ENCODE peak calls at places on chromosomes 5 and 9, in nine cellular contexts. A, U, Z, Y, C, S, K, D and L are unnamed samples.

GRCh38 chr9:2502760-2503159 is 118.8 kb upstream of the VLDLR start:
- DNase-seq in A (peak; percentile 35), Z (no peak), C (no peak), S (no peak), U (no peak), K (no peak), D (no peak), Y (no peak), L (no peak)

GRCh38 chr5:169777112-169777511 is 140.0 kb downstream of the DOCK2 start:
- DNase-seq in Z (no peak), Y (peak; percentile 20), A (no peak), S (no peak), K (no peak), C (no peak), D (no peak), U (no peak), L (no peak)

GRCh38 chr5:89128097-89128496 is 245.1 kb upstream of the MEF2C start:
- DNase-seq in A (peak; percentile 1), S (no peak), C (no peak), Z (no peak), Y (no peak), D (no peak), K (no peak), U (no peak), L (no peak)

GRCh38 chr9:113940077-113940476 is 64.0 kb downstream of the ZNF618 start:
- DNase-seq in C (no peak), S (no peak), D (no peak), Z (no peak), A (no peak), U (no peak), Y (no peak), K (no peak), L (no peak)

GRCh38 chr5:40991168-40991980 is 79.8 kb downstream of the MROH2B start:
- DNase-seq in U (no peak), A (peak; percentile 86), Z (peak; percentile 65), S (peak; percentile 29), D (no peak), Y (peak; percentile 75), C (peak; percentile 68), K (peak; percentile 49), L (peak; percentile 43)

GRCh38 chr5:132022737-132023136 is 11.3 kb upstream of the ACSL6 start:
- DNase-seq in D (no peak), U (no peak), K (no peak), Z (no peak), A (no peak), Y (no peak), S (no peak), C (no peak), L (no peak)

GRCh38 chr5:102226321-102226720 is 69.8 kb downstream of the SLCO4C1 start:
- DNase-seq in A (no peak), Z (no peak), S (no peak), D (no peak), U (no peak), Y (no peak), C (no peak), K (no peak), L (no peak)

GRCh38 chr5:65066385-65066784 is 297.7 kb downstream of the CWC27 start:
- DNase-seq in D (no peak), Y (no peak), U (no peak), K (peak; percentile 69), A (no peak), C (no peak), Z (no peak), S (no peak), L (no peak)

GRCh38 chr5:122965111-122965510 is 71.4 kb downstream of the PPIC start:
- DNase-seq in S (no peak), A (no peak), C (no peak), U (no peak), Y (no peak), K (no peak), D (no peak), Z (no peak), L (no peak)

GRCh38 chr5:96691503-96692303 is 29.5 kb downstream of the CAST start:
- DNase-seq in A (peak; percentile 51), Y (no peak), S (peak; percentile 37), K (no peak), Z (no peak), C (no peak), U (no peak), D (no peak), L (no peak)

GRCh38 chr5:73126381-73126780 is 6.0 kb downstream of the TMEM171 start:
- DNase-seq in Y (no peak), U (no peak), D (peak; percentile 68), Z (no peak), S (no peak), C (no peak), A (no peak), K (no peak), L (no peak)

GRCh38 chr9:93724852-93725251 is 148.5 kb downstream of the PHF2 start:
- DNase-seq in C (no peak), D (no peak), Y (no peak), A (no peak), Z (no peak), S (no peak), K (no peak), U (no peak), L (no peak)

GRCh38 chr9:111604054-111604615 is 4.7 kb upstream of the PTGR1 start:
- DNase-seq in Y (no peak), U (no peak), C (no peak), Z (no peak), K (no peak), A (no peak), D (no peak), S (no peak), L (no peak)

GRCh38 chr9:137241490-137242328 is 622 bp downstream of the TUBB4B start:
- DNase-seq in A (peak; percentile 32), S (peak; percentile 79), Z (peak; percentile 77), U (peak; percentile 60), C (peak; percentile 69), Y (peak; percentile 74), D (peak; percentile 64), K (peak; percentile 51), L (peak; percentile 88)

GRCh38 chr5:172498431-172499129 is 44.3 kb upstream of the SH3PXD2B start:
- DNase-seq in Y (no peak), Z (peak; percentile 9), D (no peak), A (no peak), C (peak; percentile 9), U (no peak), K (no peak), S (no peak), L (no peak)

GRCh38 chr9:5633243-5633642 is 4.3 kb downstream of the RIC1 start:
- DNase-seq in Y (no peak), K (no peak), A (peak; percentile 60), S (peak; percentile 45), D (no peak), Z (no peak), U (no peak), C (no peak), L (no peak)

GRCh38 chr5:171299851-171300250 is 9.2 kb upstream of the TLX3 start:
- DNase-seq in S (no peak), A (peak; percentile 52), C (no peak), K (no peak), D (no peak), U (no peak), Y (no peak), Z (no peak), L (no peak)

GRCh38 chr5:2423634-2424033 is 327.8 kb downstream of the IRX2 start:
- DNase-seq in D (no peak), S (no peak), A (no peak), Z (no peak), U (no peak), K (no peak), Y (no peak), C (no peak), L (no peak)

GRCh38 chr9:124725068-124725452 is 46.1 kb downstream of the NR6A1 start:
- DNase-seq in Z (no peak), Y (no peak), S (no peak), D (no peak), A (no peak), C (no peak), K (no peak), U (no peak), L (no peak)

GRCh38 chr9:124721109-124721850 is 49.8 kb downstream of the NR6A1 start:
- DNase-seq in Z (no peak), C (no peak), K (no peak), Y (peak; percentile 57), A (peak; percentile 64), S (no peak), U (no peak), D (no peak), L (no peak)

GRCh38 chr9:124726886-124727285 is 44.2 kb downstream of the NR6A1 start:
- DNase-seq in K (no peak), A (no peak), C (no peak), S (no peak), U (no peak), Y (no peak), Z (no peak), D (no peak), L (no peak)

GRCh38 chr9:124723352-124723751 is 47.8 kb downstream of the NR6A1 start:
- DNase-seq in S (no peak), Z (no peak), C (no peak), K (no peak), Y (no peak), U (no peak), D (no peak), A (no peak), L (no peak)

GRCh38 chr9:124724415-124725067 is 46.6 kb downstream of the NR6A1 start:
- DNase-seq in Y (no peak), S (no peak), Z (no peak), C (no peak), K (no peak), U (no peak), A (no peak), D (no peak), L (no peak)
- H3K27ac ChIP-seq in Y (no peak overlapping the region), S (peak overlapping the region; percentile 28), Z (no peak overlapping the region), C (no peak overlapping the region), K (peak overlapping the region; percentile 22), U (no peak overlapping the region), A (peak overlapping the region; percentile 9), D (no peak overlapping the region), L (no peak overlapping the region)

DNA sequence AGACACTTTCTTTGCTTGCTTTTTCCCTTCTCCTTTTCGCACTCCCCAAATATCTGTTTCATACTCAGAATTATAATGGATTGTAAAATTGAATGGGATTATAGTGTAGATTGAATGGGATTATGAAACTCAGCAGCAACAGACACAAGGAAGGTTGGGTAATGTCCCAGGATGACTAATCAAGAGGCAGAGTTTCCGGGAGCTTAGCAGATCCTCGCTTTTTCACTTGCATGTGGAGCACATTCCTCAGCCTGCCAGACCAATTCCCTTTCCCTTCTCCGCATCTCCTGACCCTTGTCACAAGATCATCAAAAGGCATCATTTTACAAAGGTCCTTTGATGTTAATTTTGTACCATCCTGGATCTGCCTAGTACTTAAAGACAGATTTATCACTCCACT is 55.1 kb upstream of the SLC1A1 start:
- DNase-seq in Y (no peak), K (no peak), U (no peak), C (no peak), D (no peak), A (peak; percentile 23), Z (no peak), S (peak; percentile 25), L (no peak)
- H3K27ac ChIP-seq in Y (no peak overlapping the region), K (no peak overlapping the region), U (no peak overlapping the region), C (no peak overlapping the region), D (no peak overlapping the region), A (no peak overlapping the region), Z (no peak overlapping the region), S (no peak overlapping the region), L (no peak overlapping the region)

GRCh38 chr5:141319699-141320098 is 885 bp downstream of the TAF7 start:
- DNase-seq in Y (no peak), D (no peak), Z (no peak), A (no peak), K (no peak), C (no peak), S (no peak), U (no peak), L (no peak)
- H3K27ac ChIP-seq in Y (no peak overlapping the region), D (no peak overlapping the region), Z (no peak overlapping the region), A (no peak overlapping the region), K (no peak overlapping the region), C (no peak overlapping the region), S (peak overlapping the region; percentile 99), U (no peak overlapping the region), L (peak overlapping the region; percentile 98)

GRCh38 chr9:110130791-110131416 is 77.1 kb downstream of the C9orf152 start:
- DNase-seq in Z (no peak), Y (no peak), D (no peak), A (no peak), K (no peak), C (no peak), S (no peak), U (no peak), L (no peak)
- H3K27ac ChIP-seq in Z (no peak overlapping the region), Y (no peak overlapping the region), D (peak overlapping the region; percentile 98), A (no peak overlapping the region), K (peak overlapping the region; percentile 25), C (no peak overlapping the region), S (peak overlapping the region; percentile 95), U (no peak overlapping the region), L (no peak overlapping the region)